ENCODE peak calls at places on chromosomes 16 and 17, in four cellular contexts. One of them, this sample, is unnamed. For H3K4me1, the result is how much of the 10 kb centered on the place peaks cover.

GRCh38 chr17:77423589-77424451 is 283.1 kb downstream of the SEC14L1 start:
- DNase-seq in heart right ventricle: peak
- DNase-seq in neural progenitor cell: no peak
- DNase-seq in ovary: peak
- DNase-seq in this sample: peak

GRCh38 chr17:16443390-16444257 is 28.3 kb downstream of the TRPV2 start:
- DNase-seq in heart right ventricle: no peak
- DNase-seq in neural progenitor cell: no peak
- DNase-seq in ovary: no peak
- DNase-seq in this sample: no peak

GRCh38 chr16:27470567-27471431 is 68.8 kb downstream of the IL21R start:
- DNase-seq in heart right ventricle: no peak
- DNase-seq in neural progenitor cell: no peak
- DNase-seq in ovary: no peak
- DNase-seq in this sample: no peak

GRCh38 chr17:56112086-56112485 is 41.2 kb upstream of the ANKFN1 start:
- DNase-seq in heart right ventricle: no peak
- DNase-seq in neural progenitor cell: no peak
- DNase-seq in ovary: no peak
- DNase-seq in this sample: no peak

GRCh38 chr17:64515419-64515818 is 8.6 kb downstream of the CEP95 start:
- DNase-seq in heart right ventricle: no peak
- DNase-seq in neural progenitor cell: no peak
- DNase-seq in ovary: no peak
- DNase-seq in this sample: no peak

GRCh38 chr17:68533887-68534700 is 21.9 kb downstream of the PRKAR1A start:
- DNase-seq in heart right ventricle: no peak
- DNase-seq in neural progenitor cell: no peak
- DNase-seq in ovary: no peak
- DNase-seq in this sample: no peak

GRCh38 chr16:69838417-69838990 is 76.4 kb downstream of the WWP2 start:
- DNase-seq in heart right ventricle: peak
- DNase-seq in neural progenitor cell: peak
- DNase-seq in ovary: no peak
- DNase-seq in this sample: peak

GRCh38 chr17:10624966-10625365 is 32.1 kb downstream of the MYH3 start:
- DNase-seq in heart right ventricle: no peak
- DNase-seq in neural progenitor cell: no peak
- DNase-seq in ovary: no peak
- DNase-seq in this sample: no peak

GRCh38 chr17:4176803-4177472 is 33.9 kb downstream of the CYB5D2 start:
- DNase-seq in heart right ventricle: no peak
- DNase-seq in neural progenitor cell: no peak
- DNase-seq in ovary: no peak
- DNase-seq in this sample: no peak

GRCh38 chr16:24358117-24358516 is 102.0 kb downstream of the CACNG3 start:
- DNase-seq in heart right ventricle: no peak
- DNase-seq in neural progenitor cell: no peak
- DNase-seq in ovary: no peak
- DNase-seq in this sample: no peak

GRCh38 chr17:73722163-73722562 is 77.9 kb upstream of the SDK2 start:
- DNase-seq in heart right ventricle: no peak
- DNase-seq in neural progenitor cell: no peak
- DNase-seq in ovary: no peak
- DNase-seq in this sample: no peak

GRCh38 chr16:15816228-15816627 is 40.6 kb downstream of the MYH11 start:
- DNase-seq in heart right ventricle: no peak
- DNase-seq in neural progenitor cell: no peak
- DNase-seq in ovary: no peak
- DNase-seq in this sample: no peak

GRCh38 chr17:50956750-50957523 is 90.8 kb upstream of the TOB1 start:
- DNase-seq in heart right ventricle: peak
- DNase-seq in neural progenitor cell: peak
- DNase-seq in ovary: peak
- DNase-seq in this sample: peak

GRCh38 chr17:74513987-74514631 is 17.2 kb downstream of the CD300LB start:
- DNase-seq in heart right ventricle: no peak
- DNase-seq in neural progenitor cell: peak
- DNase-seq in ovary: no peak
- DNase-seq in this sample: no peak

GRCh38 chr16:88510091-88510719 is 57.1 kb downstream of the ZFPM1 start:
- DNase-seq in heart right ventricle: no peak
- DNase-seq in neural progenitor cell: no peak
- DNase-seq in ovary: no peak
- DNase-seq in this sample: no peak

GRCh38 chr16:57113042-57113453 is 20.7 kb downstream of the CPNE2 start:
- DNase-seq in heart right ventricle: no peak
- DNase-seq in neural progenitor cell: no peak
- DNase-seq in ovary: no peak
- DNase-seq in this sample: no peak

GRCh38 chr17:74448774-74449173 is 16.9 kb downstream of the GPRC5C start:
- DNase-seq in heart right ventricle: no peak
- DNase-seq in neural progenitor cell: no peak
- DNase-seq in ovary: no peak
- DNase-seq in this sample: no peak

GRCh38 chr16:86491643-86492030 is 18.7 kb upstream of the FOXF1 start:
- DNase-seq in heart right ventricle: no peak
- DNase-seq in neural progenitor cell: no peak
- DNase-seq in ovary: no peak
- DNase-seq in this sample: no peak

GRCh38 chr17:6413073-6413472 is 21.8 kb downstream of the AIPL1 start:
- DNase-seq in heart right ventricle: no peak
- DNase-seq in neural progenitor cell: peak
- DNase-seq in ovary: no peak
- DNase-seq in this sample: no peak

GRCh38 chr17:60231234-60231633 is 81.5 kb downstream of the CA4 start:
- DNase-seq in heart right ventricle: no peak
- DNase-seq in neural progenitor cell: peak
- DNase-seq in ovary: no peak
- DNase-seq in this sample: no peak

DNA sequence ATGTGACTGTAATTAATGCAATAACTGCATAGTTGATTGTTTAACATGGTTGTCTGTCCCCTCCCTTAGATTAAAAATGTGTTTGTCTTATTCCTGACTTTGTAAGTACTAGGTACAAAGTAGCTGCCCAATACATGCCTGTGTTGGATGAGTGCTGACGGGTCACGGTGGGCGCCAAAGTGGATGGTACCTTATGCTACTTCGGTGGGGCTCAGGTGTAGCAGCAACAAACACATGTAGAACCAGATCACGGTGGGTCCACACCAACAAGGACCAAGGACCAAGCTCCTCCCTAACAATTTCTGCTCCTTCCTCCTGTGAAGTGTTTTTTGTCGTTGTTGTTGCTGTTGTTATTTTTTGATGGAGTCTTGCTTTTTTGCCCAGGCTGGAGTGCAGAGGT is 46.4 kb upstream of the ZFHX3 start:
- DNase-seq in heart right ventricle: no peak
- DNase-seq in neural progenitor cell: no peak
- DNase-seq in ovary: no peak
- DNase-seq in this sample: no peak
- H3K27ac ChIP-seq in heart right ventricle: peak
- H3K27ac ChIP-seq in neural progenitor cell: no peak
- H3K27ac ChIP-seq in ovary: no peak
- H3K27ac ChIP-seq in this sample: no peak

GRCh38 chr17:38461683-38462082 is 33.4 kb downstream of the ARHGAP23 start:
- DNase-seq in heart right ventricle: no peak
- DNase-seq in neural progenitor cell: no peak
- DNase-seq in ovary: peak
- DNase-seq in this sample: no peak
- H3K4me1 ChIP-seq in heart right ventricle: half or more
- H3K4me1 ChIP-seq in neural progenitor cell: under half
- H3K4me1 ChIP-seq in ovary: under half
- H3K4me1 ChIP-seq in this sample: half or more

GRCh38 chr17:12726131-12726530 is 60.4 kb downstream of the MYOCD start:
- DNase-seq in heart right ventricle: no peak
- DNase-seq in neural progenitor cell: no peak
- DNase-seq in ovary: no peak
- DNase-seq in this sample: no peak
- H3K27ac ChIP-seq in heart right ventricle: peak
- H3K27ac ChIP-seq in neural progenitor cell: no peak
- H3K27ac ChIP-seq in ovary: no peak
- H3K27ac ChIP-seq in this sample: peak

GRCh38 chr16:68368602-68368944 is 57.8 kb downstream of the PRMT7 start:
- DNase-seq in heart right ventricle: no peak
- DNase-seq in neural progenitor cell: peak
- DNase-seq in ovary: no peak
- DNase-seq in this sample: no peak
- H3K4me1 ChIP-seq in heart right ventricle: under half
- H3K4me1 ChIP-seq in neural progenitor cell: under half
- H3K4me1 ChIP-seq in ovary: under half
- H3K4me1 ChIP-seq in this sample: under half

GRCh38 chr17:38449364-38449763 is 21.1 kb downstream of the ARHGAP23 start:
- DNase-seq in heart right ventricle: no peak
- DNase-seq in neural progenitor cell: no peak
- DNase-seq in ovary: peak
- DNase-seq in this sample: no peak
- H3K27ac ChIP-seq in heart right ventricle: peak
- H3K27ac ChIP-seq in neural progenitor cell: no peak
- H3K27ac ChIP-seq in ovary: no peak
- H3K27ac ChIP-seq in this sample: peak

DNA sequence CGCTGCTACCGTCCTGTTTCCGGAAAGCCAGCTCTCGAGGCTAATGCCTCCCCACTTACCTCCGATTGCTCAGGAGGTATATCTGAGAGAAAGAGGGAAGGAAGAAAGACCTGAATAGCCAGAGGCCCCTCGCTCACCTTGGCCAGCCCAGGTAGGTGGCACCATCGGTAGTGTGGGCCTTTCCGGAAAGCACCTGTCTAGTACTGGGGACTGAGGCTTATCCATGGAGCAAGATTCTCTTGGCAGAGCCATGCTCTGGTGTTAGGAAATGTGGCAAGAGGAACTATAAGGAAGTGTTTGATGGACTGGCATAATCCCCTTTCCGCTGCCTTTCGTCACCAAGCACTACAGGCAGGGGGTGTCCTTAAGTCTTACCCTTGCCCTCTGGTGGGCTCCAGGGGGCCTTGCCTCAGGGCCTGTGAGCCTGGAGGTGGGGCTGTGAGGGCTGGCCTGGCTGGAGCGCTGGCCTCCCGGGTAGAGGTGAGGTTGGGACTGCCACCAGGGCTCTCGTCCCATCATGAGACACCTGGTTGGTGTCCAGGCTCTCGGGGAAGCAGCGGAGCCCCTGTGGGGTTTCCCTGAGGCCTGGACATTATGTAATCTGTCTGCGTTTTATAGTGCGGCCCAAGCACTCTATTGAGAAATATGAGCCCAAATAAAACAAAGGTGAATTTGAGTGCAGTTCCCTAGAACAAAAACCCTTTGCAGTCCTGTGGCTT is 2.9 kb downstream of the CMIP start:
- DNase-seq in heart right ventricle: no peak
- DNase-seq in neural progenitor cell: peak
- DNase-seq in ovary: no peak
- DNase-seq in this sample: no peak
- H3K4me1 ChIP-seq in heart right ventricle: under half
- H3K4me1 ChIP-seq in neural progenitor cell: under half
- H3K4me1 ChIP-seq in ovary: under half
- H3K4me1 ChIP-seq in this sample: half or more

DNA sequence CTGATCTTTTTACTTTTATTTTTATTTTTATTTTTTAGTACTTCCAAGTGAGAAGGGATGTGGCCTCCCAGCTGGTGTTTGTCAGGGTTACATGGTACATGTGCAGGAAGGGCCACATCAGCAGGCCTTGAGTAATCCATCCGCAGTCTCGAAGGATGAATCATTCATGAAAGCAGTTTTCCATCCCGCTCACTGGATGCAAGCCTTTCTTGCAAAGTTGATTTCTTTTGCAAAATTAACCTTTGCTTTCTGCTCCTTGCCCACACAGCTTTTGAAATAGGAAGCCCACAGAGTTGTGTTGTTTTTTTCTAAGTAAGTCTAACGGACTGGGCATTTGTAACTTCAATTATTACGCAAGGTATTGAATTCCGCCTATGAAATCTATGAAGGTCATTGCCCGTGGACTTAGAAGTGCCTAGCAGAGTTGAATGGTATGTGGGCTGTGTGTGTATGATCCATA is 157.4 kb downstream of the PRKCA start:
- DNase-seq in heart right ventricle: no peak
- DNase-seq in neural progenitor cell: no peak
- DNase-seq in ovary: peak
- DNase-seq in this sample: peak
- H3K27ac ChIP-seq in heart right ventricle: no peak
- H3K27ac ChIP-seq in neural progenitor cell: no peak
- H3K27ac ChIP-seq in ovary: no peak
- H3K27ac ChIP-seq in this sample: peak

GRCh38 chr16:30623558-30624283 is 13.5 kb upstream of the ZNF689 start:
- DNase-seq in heart right ventricle: no peak
- DNase-seq in neural progenitor cell: no peak
- DNase-seq in ovary: no peak
- DNase-seq in this sample: no peak
- H3K4me1 ChIP-seq in heart right ventricle: under half
- H3K4me1 ChIP-seq in neural progenitor cell: under half
- H3K4me1 ChIP-seq in ovary: under half
- H3K4me1 ChIP-seq in this sample: under half

DNA sequence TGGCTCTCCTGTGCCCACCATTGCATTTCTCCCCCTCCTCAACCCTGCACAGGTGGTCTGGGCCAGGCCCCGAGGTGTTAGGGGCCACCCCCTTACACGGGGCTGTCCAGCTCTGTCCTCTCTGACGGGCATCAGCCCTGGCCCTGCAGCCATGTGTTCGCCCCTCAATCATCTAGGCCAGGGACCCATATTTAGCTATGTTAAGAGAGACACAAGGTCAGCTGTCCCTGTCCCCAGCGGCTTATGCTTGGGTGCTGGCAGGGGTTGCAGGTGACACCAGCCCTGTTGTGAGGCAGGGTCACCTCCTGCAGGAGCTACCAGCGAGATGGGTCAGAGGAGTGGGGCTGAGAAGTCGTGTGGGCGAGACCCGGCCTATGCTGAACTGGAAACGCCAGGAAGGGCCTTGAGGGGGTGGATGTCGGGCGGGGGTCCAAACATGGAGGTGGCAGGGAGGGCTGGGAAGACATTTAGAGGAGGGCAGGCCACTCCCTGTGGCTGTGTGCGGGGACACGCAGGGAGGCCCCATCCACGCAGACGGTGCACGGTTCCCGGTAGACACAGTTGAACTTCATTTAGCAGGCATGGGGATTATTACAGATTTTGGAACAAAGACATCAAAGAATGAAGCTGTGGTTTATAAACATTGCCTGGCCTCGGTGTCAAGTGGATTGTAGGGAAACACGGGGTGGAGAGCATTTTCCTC is 133.2 kb upstream of the CHMP6 start:
- DNase-seq in heart right ventricle: no peak
- DNase-seq in neural progenitor cell: no peak
- DNase-seq in ovary: no peak
- DNase-seq in this sample: no peak
- H3K27ac ChIP-seq in heart right ventricle: no peak
- H3K27ac ChIP-seq in neural progenitor cell: no peak
- H3K27ac ChIP-seq in ovary: no peak
- H3K27ac ChIP-seq in this sample: no peak

GRCh38 chr17:57989011-57989345 is 924 bp upstream of the VEZF1 start:
- DNase-seq in heart right ventricle: no peak
- DNase-seq in neural progenitor cell: peak
- DNase-seq in ovary: peak
- DNase-seq in this sample: no peak

GRCh38 chr17:57991537-57991936 is 3.5 kb upstream of the VEZF1 start:
- DNase-seq in heart right ventricle: no peak
- DNase-seq in neural progenitor cell: no peak
- DNase-seq in ovary: no peak
- DNase-seq in this sample: no peak

GRCh38 chr17:57987582-57988300 is at the start of gene VEZF1:
- DNase-seq in heart right ventricle: peak
- DNase-seq in neural progenitor cell: peak
- DNase-seq in ovary: peak
- DNase-seq in this sample: peak

GRCh38 chr17:57988301-57989010 is 402 bp upstream of the VEZF1 start:
- DNase-seq in heart right ventricle: peak
- DNase-seq in neural progenitor cell: no peak
- DNase-seq in ovary: peak
- DNase-seq in this sample: peak

GRCh38 chr17:57990037-57990436 is 2.0 kb upstream of the VEZF1 start:
- DNase-seq in heart right ventricle: no peak
- DNase-seq in neural progenitor cell: no peak
- DNase-seq in ovary: no peak
- DNase-seq in this sample: no peak
- H3K4me1 ChIP-seq in heart right ventricle: half or more
- H3K4me1 ChIP-seq in neural progenitor cell: half or more
- H3K4me1 ChIP-seq in ovary: under half
- H3K4me1 ChIP-seq in this sample: half or more